ENCODE peak calls at places on chromosomes 11 and 22, in six cellular contexts. One of them, this sample, is unnamed.
A peak's percentile ranks its signal among the peaks of the same experiment; 100 is the strongest.

GRCh38 chr22:50027639-50028537 is 15.3 kb upstream of the IL17REL start:
- DNase-seq in psoas muscle: no peak
- DNase-seq in breast epithelium: peak; percentile 71
- DNase-seq in ovary: peak; percentile 20
- DNase-seq in GM12865: no peak
- DNase-seq in transverse colon: peak; percentile 8
- DNase-seq in this sample: no peak

GRCh38 chr11:22976146-22976545 is 115.9 kb upstream of the CCDC179 start:
- DNase-seq in ovary: no peak
- DNase-seq in GM12865: no peak
- DNase-seq in breast epithelium: no peak
- DNase-seq in psoas muscle: no peak
- DNase-seq in transverse colon: no peak
- DNase-seq in this sample: no peak

GRCh38 chr11:44785856-44786606 is 59.3 kb downstream of the TSPAN18 start:
- DNase-seq in psoas muscle: no peak
- DNase-seq in ovary: no peak
- DNase-seq in transverse colon: no peak
- DNase-seq in GM12865: no peak
- DNase-seq in breast epithelium: no peak
- DNase-seq in this sample: no peak

GRCh38 chr22:36144886-36145541 is 15.5 kb downstream of the APOL3 start:
- DNase-seq in GM12865: peak; percentile 42
- DNase-seq in ovary: peak; percentile 55
- DNase-seq in breast epithelium: peak; percentile 67
- DNase-seq in transverse colon: peak; percentile 52
- DNase-seq in psoas muscle: peak; percentile 75
- DNase-seq in this sample: no peak

GRCh38 chr11:108009497-108010360 is 1.0 kb downstream of the CUL5 start:
- DNase-seq in transverse colon: no peak
- DNase-seq in psoas muscle: no peak
- DNase-seq in breast epithelium: peak; percentile 18
- DNase-seq in GM12865: no peak
- DNase-seq in ovary: no peak
- DNase-seq in this sample: no peak

GRCh38 chr11:46461461-46461927 is 69.9 kb upstream of the CHRM4 start:
- DNase-seq in breast epithelium: no peak
- DNase-seq in transverse colon: no peak
- DNase-seq in GM12865: no peak
- DNase-seq in psoas muscle: no peak
- DNase-seq in ovary: no peak
- DNase-seq in this sample: no peak

GRCh38 chr22:44406581-44407403 is 91.2 kb downstream of the RTL6 start:
- DNase-seq in transverse colon: no peak
- DNase-seq in psoas muscle: peak; percentile 28
- DNase-seq in breast epithelium: no peak
- DNase-seq in ovary: no peak
- DNase-seq in GM12865: no peak
- DNase-seq in this sample: no peak

GRCh38 chr11:116243975-116244374 is 528.8 kb downstream of the BUD13 start:
- DNase-seq in psoas muscle: no peak
- DNase-seq in ovary: no peak
- DNase-seq in transverse colon: no peak
- DNase-seq in GM12865: no peak
- DNase-seq in breast epithelium: no peak
- DNase-seq in this sample: no peak

GRCh38 chr11:83061883-83062282 is 9.8 kb downstream of the RAB30 start:
- DNase-seq in breast epithelium: no peak
- DNase-seq in ovary: no peak
- DNase-seq in psoas muscle: no peak
- DNase-seq in GM12865: peak; percentile 92
- DNase-seq in transverse colon: no peak
- DNase-seq in this sample: no peak

GRCh38 chr11:34603129-34604001 is 17.5 kb upstream of the EHF start:
- DNase-seq in ovary: no peak
- DNase-seq in GM12865: no peak
- DNase-seq in psoas muscle: no peak
- DNase-seq in transverse colon: peak; percentile 57
- DNase-seq in breast epithelium: no peak
- DNase-seq in this sample: no peak

GRCh38 chr11:34606326-34607120 is 14.4 kb upstream of the EHF start:
- DNase-seq in ovary: no peak
- DNase-seq in psoas muscle: no peak
- DNase-seq in transverse colon: no peak
- DNase-seq in breast epithelium: no peak
- DNase-seq in GM12865: no peak
- DNase-seq in this sample: no peak

GRCh38 chr11:34604909-34605308 is 16.0 kb upstream of the EHF start:
- DNase-seq in GM12865: no peak
- DNase-seq in breast epithelium: no peak
- DNase-seq in psoas muscle: no peak
- DNase-seq in ovary: no peak
- DNase-seq in transverse colon: no peak
- DNase-seq in this sample: no peak

GRCh38 chr11:34604216-34604615 is 16.7 kb upstream of the EHF start:
- DNase-seq in ovary: no peak
- DNase-seq in breast epithelium: no peak
- DNase-seq in GM12865: no peak
- DNase-seq in transverse colon: no peak
- DNase-seq in psoas muscle: no peak
- DNase-seq in this sample: no peak

DNA sequence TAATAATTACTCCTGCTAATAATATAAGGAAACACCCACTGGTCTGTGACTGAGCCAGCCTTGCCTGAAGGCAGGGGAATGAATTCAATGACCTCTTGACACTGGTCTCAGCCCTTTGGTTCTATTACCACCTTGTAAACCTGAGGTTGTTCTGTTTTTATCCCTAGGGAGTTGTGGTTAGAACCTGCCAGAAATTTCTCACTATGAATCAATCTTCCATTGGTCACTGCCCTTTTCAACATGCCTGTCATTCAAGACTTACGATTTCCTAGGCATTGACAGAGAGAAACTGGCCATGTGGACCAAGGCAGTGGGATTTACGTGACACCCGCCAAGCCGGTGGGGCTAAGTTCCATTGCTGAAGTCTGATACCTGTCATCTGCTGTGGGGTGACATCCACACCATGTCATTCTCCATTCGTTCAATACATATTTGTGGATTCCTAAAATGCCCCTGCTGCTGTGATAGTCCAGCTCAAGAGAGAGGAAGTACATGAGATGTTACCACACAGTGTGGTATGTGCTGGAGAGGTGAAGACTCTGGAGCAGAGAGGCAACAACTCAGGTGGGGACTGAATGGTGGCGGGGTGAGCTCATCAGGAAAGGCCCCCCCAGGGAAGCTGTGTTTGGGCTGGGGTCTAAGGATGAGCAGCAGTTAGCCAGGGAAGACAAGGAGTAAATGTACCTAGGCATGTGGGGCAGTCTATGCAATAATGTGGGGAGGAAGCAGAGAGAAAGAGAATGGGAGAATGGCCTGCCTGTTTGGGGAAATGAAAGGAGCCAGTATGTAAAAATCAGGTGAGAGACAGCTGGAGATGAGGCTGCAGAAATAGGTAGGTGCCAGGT is 15.2 kb upstream of the EHF start:
- DNase-seq in transverse colon: no peak
- DNase-seq in ovary: no peak
- DNase-seq in breast epithelium: no peak
- DNase-seq in GM12865: no peak
- DNase-seq in psoas muscle: no peak
- DNase-seq in this sample: no peak
- TF ChIP-seq CTCF in transverse colon: no peak
- TF ChIP-seq CTCF in ovary: no peak
- TF ChIP-seq CTCF in breast epithelium: no peak
- TF ChIP-seq CTCF in GM12865: no peak
- TF ChIP-seq CTCF in psoas muscle: no peak
- TF ChIP-seq CTCF in this sample: no peak

DNA sequence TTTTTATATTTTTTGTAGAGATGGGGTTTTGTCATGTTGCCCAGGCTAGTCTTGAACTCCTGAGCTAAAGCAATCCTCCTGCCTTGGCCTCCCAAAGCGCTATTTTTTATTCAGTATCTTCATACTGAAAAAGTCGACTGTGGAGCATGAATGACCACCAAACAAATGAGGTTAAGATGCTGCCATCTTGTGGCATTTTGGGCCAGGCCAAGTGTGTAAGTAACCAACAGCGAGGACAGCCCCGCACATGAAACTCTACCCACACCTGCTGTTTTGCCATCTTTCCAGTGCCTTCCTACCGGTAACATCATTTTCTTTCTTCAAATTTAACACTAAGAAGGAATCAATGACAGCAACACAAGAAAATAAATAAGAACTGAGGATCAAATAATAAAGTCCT is 32.2 kb upstream of the AQP11 start:
- DNase-seq in GM12865: peak; percentile 35
- DNase-seq in transverse colon: no peak
- DNase-seq in ovary: no peak
- DNase-seq in breast epithelium: no peak
- DNase-seq in psoas muscle: no peak
- DNase-seq in this sample: no peak
- TF ChIP-seq CTCF in GM12865: peak; percentile 18
- TF ChIP-seq CTCF in transverse colon: no peak
- TF ChIP-seq CTCF in ovary: no peak
- TF ChIP-seq CTCF in breast epithelium: no peak
- TF ChIP-seq CTCF in psoas muscle: no peak
- TF ChIP-seq CTCF in this sample: no peak

GRCh38 chr11:1209371-1210057 is 13.4 kb upstream of the MUC5B start:
- DNase-seq in breast epithelium: no peak
- DNase-seq in transverse colon: no peak
- DNase-seq in psoas muscle: peak; percentile 19
- DNase-seq in GM12865: no peak
- DNase-seq in ovary: no peak
- DNase-seq in this sample: no peak
- TF ChIP-seq CTCF in breast epithelium: no peak
- TF ChIP-seq CTCF in transverse colon: no peak
- TF ChIP-seq CTCF in psoas muscle: no peak
- TF ChIP-seq CTCF in GM12865: no peak
- TF ChIP-seq CTCF in ovary: no peak
- TF ChIP-seq CTCF in this sample: no peak

GRCh38 chr22:22770280-22770871 is 117.2 kb upstream of the IGLL5 start:
- DNase-seq in breast epithelium: no peak
- DNase-seq in transverse colon: peak; percentile 75
- DNase-seq in psoas muscle: no peak
- DNase-seq in GM12865: peak; percentile 11
- DNase-seq in ovary: peak; percentile 50
- DNase-seq in this sample: peak; percentile 41
- TF ChIP-seq CTCF in breast epithelium: peak; percentile 19
- TF ChIP-seq CTCF in transverse colon: peak; percentile 70
- TF ChIP-seq CTCF in psoas muscle: peak; percentile 41
- TF ChIP-seq CTCF in GM12865: peak; percentile 54
- TF ChIP-seq CTCF in ovary: no peak
- TF ChIP-seq CTCF in this sample: no peak

DNA sequence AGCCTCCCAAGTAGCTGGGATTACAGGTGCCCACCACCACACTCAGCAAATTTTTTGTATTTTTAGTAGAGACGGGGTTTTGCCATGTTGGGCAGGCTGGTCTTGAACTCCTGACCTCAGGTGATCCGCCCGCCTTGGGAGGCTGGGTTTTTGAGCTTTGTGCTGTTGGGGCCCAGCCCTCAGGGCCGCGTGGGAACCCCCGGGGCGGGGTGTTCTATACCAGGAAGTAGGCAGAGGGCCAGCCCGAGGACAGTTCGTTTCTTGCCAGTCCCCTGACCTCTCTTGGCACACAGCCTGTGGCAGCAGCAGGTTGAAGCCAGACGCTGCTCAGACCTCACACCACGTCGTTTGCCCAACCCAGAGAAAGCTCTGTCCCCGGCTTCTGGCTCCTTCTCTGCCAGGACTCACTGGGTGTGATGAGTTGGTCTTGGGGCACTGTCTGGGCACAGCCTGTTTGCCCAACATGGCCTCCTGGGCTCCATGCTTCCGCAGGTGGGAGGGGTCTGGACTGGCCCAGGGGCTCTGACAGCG is 24.9 kb upstream of the CHKA start:
- DNase-seq in ovary: no peak
- DNase-seq in transverse colon: peak; percentile 96
- DNase-seq in psoas muscle: peak; percentile 82
- DNase-seq in breast epithelium: peak; percentile 95
- DNase-seq in GM12865: no peak
- DNase-seq in this sample: no peak
- TF ChIP-seq CTCF in ovary: no peak
- TF ChIP-seq CTCF in transverse colon: no peak
- TF ChIP-seq CTCF in psoas muscle: no peak
- TF ChIP-seq CTCF in breast epithelium: no peak
- TF ChIP-seq CTCF in GM12865: no peak
- TF ChIP-seq CTCF in this sample: no peak

GRCh38 chr11:19939415-19939929 is 220.8 kb downstream of the DBX1 start:
- DNase-seq in psoas muscle: no peak
- DNase-seq in GM12865: peak; percentile 57
- DNase-seq in breast epithelium: no peak
- DNase-seq in ovary: no peak
- DNase-seq in transverse colon: no peak
- DNase-seq in this sample: no peak

GRCh38 chr11:19936461-19936860 is 223.8 kb downstream of the DBX1 start:
- DNase-seq in breast epithelium: no peak
- DNase-seq in GM12865: no peak
- DNase-seq in transverse colon: no peak
- DNase-seq in ovary: no peak
- DNase-seq in psoas muscle: no peak
- DNase-seq in this sample: no peak

GRCh38 chr11:19935507-19935906 is 222.9 kb downstream of the NAV2 start:
- DNase-seq in GM12865: no peak
- DNase-seq in psoas muscle: no peak
- DNase-seq in ovary: no peak
- DNase-seq in transverse colon: no peak
- DNase-seq in breast epithelium: no peak
- DNase-seq in this sample: no peak

GRCh38 chr11:19938866-19939265 is 221.4 kb downstream of the DBX1 start:
- DNase-seq in ovary: no peak
- DNase-seq in transverse colon: no peak
- DNase-seq in GM12865: peak; percentile 21
- DNase-seq in breast epithelium: peak; percentile 41
- DNase-seq in psoas muscle: no peak
- DNase-seq in this sample: no peak

GRCh38 chr11:19938051-19938856 is 222.0 kb downstream of the DBX1 start:
- DNase-seq in transverse colon: peak; percentile 49
- DNase-seq in GM12865: peak; percentile 55
- DNase-seq in breast epithelium: no peak
- DNase-seq in ovary: peak; percentile 44
- DNase-seq in psoas muscle: no peak
- DNase-seq in this sample: peak; percentile 39
- TF ChIP-seq CTCF in transverse colon: peak; percentile 59
- TF ChIP-seq CTCF in GM12865: peak; percentile 78
- TF ChIP-seq CTCF in breast epithelium: peak; percentile 52
- TF ChIP-seq CTCF in ovary: peak; percentile 23
- TF ChIP-seq CTCF in psoas muscle: peak; percentile 69
- TF ChIP-seq CTCF in this sample: no peak

DNA sequence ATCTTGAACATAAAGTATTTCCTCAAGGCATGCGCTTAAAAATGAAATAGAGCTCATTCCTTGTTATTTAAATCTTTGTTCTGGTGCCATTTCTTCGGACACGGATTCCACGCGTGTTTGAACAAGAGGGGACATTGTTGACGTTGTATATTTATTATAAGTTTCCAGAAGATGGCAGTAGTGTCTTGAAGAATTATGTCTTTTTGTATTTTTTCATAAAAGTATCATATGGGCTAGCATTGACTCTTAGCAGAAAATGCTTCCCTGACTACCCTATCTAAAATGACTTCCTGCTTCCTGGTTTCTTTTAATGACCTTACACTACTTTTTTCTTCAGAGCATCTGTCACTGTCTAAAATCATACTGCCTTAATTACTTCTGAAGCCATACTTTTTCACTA is 20.4 kb downstream of the BIRC2 start:
- DNase-seq in psoas muscle: no peak
- DNase-seq in breast epithelium: no peak
- DNase-seq in ovary: no peak
- DNase-seq in transverse colon: no peak
- DNase-seq in GM12865: no peak
- DNase-seq in this sample: no peak
- TF ChIP-seq CTCF in psoas muscle: peak; percentile 8
- TF ChIP-seq CTCF in breast epithelium: no peak
- TF ChIP-seq CTCF in ovary: no peak
- TF ChIP-seq CTCF in transverse colon: no peak
- TF ChIP-seq CTCF in GM12865: peak; percentile 9
- TF ChIP-seq CTCF in this sample: no peak